ENCODE peak calls at places on chromosomes 7 and 10, in seven cellular contexts. E, C, A, O, W, M and T are unnamed samples. For H3K36me3, the result is how much of the 10 kb centered on the place peaks cover.

GRCh38 chr7:18003286-18003685 is 24.4 kb downstream of the PRPS1L1 start:
- DNase-seq in E (no peak), C (no peak), A (no peak), O (no peak), W (no peak), M (no peak), T (no peak)

GRCh38 chr7:23027261-23027660 is 13.3 kb upstream of the HYCC1 start:
- DNase-seq in E (no peak), C (no peak), A (no peak), O (no peak), W (no peak), M (no peak), T (no peak)

GRCh38 chr7:127189074-127189473 is 63.7 kb downstream of the GRM8 start:
- DNase-seq in E (no peak), C (no peak), A (no peak), O (no peak), W (no peak), M (no peak), T (no peak)

GRCh38 chr7:155291045-155291530 is 6.6 kb upstream of the INSIG1 start:
- DNase-seq in E (no peak), C (no peak), A (peak), O (peak), W (no peak), M (no peak), T (no peak)

GRCh38 chr10:97718659-97719142 is 5.2 kb downstream of the MARVELD1 start:
- DNase-seq in E (peak), C (no peak), A (peak), O (peak), W (peak), M (no peak), T (peak)

GRCh38 chr10:21402606-21403083 is 122.8 kb downstream of the SKIDA1 start:
- DNase-seq in E (no peak), C (no peak), A (no peak), O (no peak), W (no peak), M (no peak), T (no peak)

GRCh38 chr10:100216006-100216405 is 13.4 kb downstream of the CHUK start:
- DNase-seq in E (no peak), C (no peak), A (no peak), O (no peak), W (no peak), M (no peak), T (no peak)

GRCh38 chr7:127680983-127681382 is 29.0 kb downstream of the SND1 start:
- DNase-seq in E (no peak), C (no peak), A (no peak), O (no peak), W (no peak), M (no peak), T (no peak)

GRCh38 chr7:101890666-101891065 is 73.2 kb downstream of the CUX1 start:
- DNase-seq in E (no peak), C (no peak), A (no peak), O (no peak), W (no peak), M (no peak), T (no peak)

GRCh38 chr7:101882595-101883564 is 65.5 kb downstream of the CUX1 start:
- DNase-seq in E (peak), C (no peak), A (peak), O (peak), W (peak), M (no peak), T (no peak)

GRCh38 chr7:101880536-101881443 is 63.4 kb downstream of the CUX1 start:
- DNase-seq in E (no peak), C (no peak), A (peak), O (no peak), W (no peak), M (no peak), T (no peak)

GRCh38 chr7:101884671-101885596 is 67.5 kb downstream of the CUX1 start:
- DNase-seq in E (no peak), C (peak), A (no peak), O (no peak), W (no peak), M (peak), T (no peak)

GRCh38 chr7:101885597-101885955 is 68.2 kb downstream of the CUX1 start:
- DNase-seq in E (no peak), C (no peak), A (peak), O (no peak), W (no peak), M (no peak), T (no peak)
- H3K4me3 ChIP-seq in E (no peak), C (no peak), A (no peak), O (no peak), W (no peak), M (no peak), T (no peak)

DNA sequence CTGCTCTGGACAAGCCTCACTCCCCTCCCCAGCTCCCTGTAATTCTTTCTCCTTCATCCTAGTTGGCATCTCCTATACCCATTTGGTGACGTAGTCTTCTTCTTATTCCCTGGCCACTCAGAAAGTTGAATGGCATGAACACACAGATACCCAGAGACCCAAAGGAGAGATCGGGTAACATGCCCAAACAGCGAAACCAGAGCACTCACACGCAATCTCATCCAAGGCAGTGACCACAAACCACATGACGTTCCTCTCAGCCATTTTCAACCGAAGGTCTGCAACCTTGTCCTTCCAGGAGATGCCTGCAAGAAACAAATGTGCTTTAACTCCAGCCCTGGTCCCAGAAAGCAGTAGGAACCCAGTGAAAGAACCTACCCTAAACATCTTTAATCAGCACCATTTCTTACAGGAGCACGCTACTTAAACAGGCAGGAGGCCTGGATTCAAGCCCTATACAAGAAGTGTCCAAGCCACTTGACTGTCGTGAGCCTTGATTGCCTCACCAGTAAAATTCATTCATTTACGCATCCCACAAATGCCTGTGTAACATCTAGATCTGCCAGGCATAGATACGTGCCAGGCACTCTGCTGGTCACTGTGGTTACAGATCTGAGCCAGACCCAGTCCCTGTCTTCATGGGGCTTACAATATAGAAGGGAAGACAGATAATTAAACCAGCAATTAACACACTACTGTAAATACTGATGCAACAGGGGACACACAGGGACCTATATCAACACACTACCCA is 37.1 kb downstream of the XPNPEP1 start:
- DNase-seq in E (no peak), C (no peak), A (no peak), O (no peak), W (no peak), M (no peak), T (no peak)
- H3K36me3 ChIP-seq in E (under half), C (half or more), A (half or more), O (under half), W (under half), M (half or more), T (under half)

DNA sequence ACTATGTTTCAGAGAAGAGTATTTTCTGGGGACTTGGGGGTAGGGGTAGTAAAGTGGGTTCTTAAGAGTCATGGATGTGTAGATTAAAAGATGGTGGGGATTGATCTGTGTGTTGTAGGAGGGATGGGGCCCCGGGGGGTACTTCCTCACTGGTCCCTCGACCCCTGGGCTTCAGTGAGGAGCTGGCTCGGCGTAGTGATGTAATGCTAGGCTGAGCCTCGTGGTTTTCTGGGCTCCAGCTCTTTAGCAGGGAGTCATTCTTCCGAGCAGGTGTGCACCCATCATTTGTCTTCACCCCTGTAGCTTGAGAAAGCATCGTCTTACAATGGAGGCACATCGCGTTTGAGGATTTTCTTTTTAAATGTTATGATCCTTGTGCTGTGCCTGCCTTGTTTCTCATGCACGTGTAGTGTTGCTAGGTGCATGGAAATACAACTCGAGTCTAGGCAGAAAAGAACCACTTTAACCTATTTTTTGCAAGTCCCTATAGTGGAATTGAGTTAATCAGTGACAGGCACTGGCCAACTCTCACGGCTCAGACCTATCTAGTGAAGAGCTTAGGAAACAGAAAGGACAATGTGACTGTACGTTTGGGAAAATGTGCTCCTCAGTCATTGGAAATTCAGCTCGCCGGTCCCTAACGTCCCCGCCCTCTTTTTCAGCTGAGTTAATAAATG is 106.1 kb upstream of the BTBD16 start:
- DNase-seq in E (peak), C (no peak), A (peak), O (peak), W (no peak), M (no peak), T (no peak)
- H3K4me3 ChIP-seq in E (peak), C (no peak), A (no peak), O (no peak), W (no peak), M (no peak), T (peak)

GRCh38 chr10:84497978-84498377 is 169.6 kb downstream of the CCSER2 start:
- DNase-seq in E (no peak), C (no peak), A (no peak), O (no peak), W (no peak), M (no peak), T (no peak)

GRCh38 chr10:84493951-84494848 is 165.8 kb downstream of the CCSER2 start:
- DNase-seq in E (no peak), C (no peak), A (no peak), O (peak), W (no peak), M (no peak), T (no peak)

GRCh38 chr10:84494849-84495180 is 166.4 kb downstream of the CCSER2 start:
- DNase-seq in E (no peak), C (no peak), A (no peak), O (no peak), W (no peak), M (no peak), T (no peak)

GRCh38 chr10:84499846-84500245 is 171.5 kb downstream of the CCSER2 start:
- DNase-seq in E (peak), C (no peak), A (no peak), O (no peak), W (no peak), M (no peak), T (peak)
- H3K36me3 ChIP-seq in E (under half), C (under half), A (under half), O (under half), W (under half), M (under half), T (under half)

DNA sequence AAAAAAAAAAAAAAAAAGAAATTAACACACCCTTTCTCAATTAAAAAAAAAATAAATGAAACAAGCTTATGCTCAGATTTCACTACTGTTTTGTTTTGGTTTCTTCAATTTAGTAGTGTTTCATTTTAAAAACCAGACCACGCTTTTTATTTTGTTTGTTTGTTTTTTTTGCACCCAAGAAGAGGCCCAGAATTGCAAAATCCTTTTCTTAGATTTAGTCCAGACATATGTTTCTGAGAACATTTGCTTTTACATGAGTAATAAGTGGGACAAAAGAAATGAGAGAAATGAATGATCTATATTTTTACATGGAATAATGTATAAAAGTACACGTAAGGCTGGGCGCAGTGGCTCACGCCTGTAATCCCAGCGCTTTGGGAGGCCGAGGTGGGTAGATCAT is 34.5 kb upstream of the CAMK1D start:
- DNase-seq in E (no peak), C (no peak), A (no peak), O (no peak), W (no peak), M (no peak), T (no peak)
- H3K4me3 ChIP-seq in E (no peak), C (no peak), A (no peak), O (no peak), W (no peak), M (no peak), T (no peak)

GRCh38 chr10:121535381-121535780 is 62.9 kb downstream of the FGFR2 start:
- DNase-seq in E (no peak), C (no peak), A (no peak), O (no peak), W (no peak), M (no peak), T (no peak)
- H3K36me3 ChIP-seq in E (under half), C (under half), A (under half), O (under half), W (under half), M (under half), T (under half)

GRCh38 chr7:44618754-44619153 is 12.3 kb downstream of the OGDH start:
- DNase-seq in E (no peak), C (no peak), A (no peak), O (peak), W (no peak), M (no peak), T (no peak)

GRCh38 chr7:44617225-44617885 is 10.9 kb downstream of the OGDH start:
- DNase-seq in E (no peak), C (no peak), A (no peak), O (peak), W (no peak), M (no peak), T (no peak)

GRCh38 chr7:44616545-44616944 is 10.1 kb downstream of the OGDH start:
- DNase-seq in E (no peak), C (no peak), A (no peak), O (no peak), W (no peak), M (no peak), T (no peak)

GRCh38 chr7:44615793-44616192 is 9.4 kb downstream of the OGDH start:
- DNase-seq in E (no peak), C (no peak), A (no peak), O (no peak), W (no peak), M (no peak), T (no peak)

GRCh38 chr7:44618045-44618444 is 11.6 kb downstream of the OGDH start:
- DNase-seq in E (no peak), C (no peak), A (no peak), O (no peak), W (no peak), M (no peak), T (no peak)
- H3K4me3 ChIP-seq in E (no peak), C (no peak), A (no peak), O (no peak), W (no peak), M (no peak), T (no peak)